ENCODE peak calls at places on chromosomes 3 and 15, in eight cellular contexts. One of them, this sample, is unnamed.

GRCh38 chr3:74613060-74613459 is 1.4 kb downstream of the CNTN3 start:
- DNase-seq in T-cell: no peak
- DNase-seq in GM06990: no peak
- DNase-seq in HCEC 1CT: no peak
- DNase-seq in vagina: no peak
- DNase-seq in A172: no peak
- DNase-seq in NCI-H1092 treated with DMSO at 0.1 percent for 48 hours: no peak
- DNase-seq in HFFc6: peak
- DNase-seq in this sample: no peak

GRCh38 chr15:22927761-22928160 is 52.4 kb downstream of the CYFIP1 start:
- DNase-seq in T-cell: no peak
- DNase-seq in vagina: no peak
- DNase-seq in HFFc6: no peak
- DNase-seq in GM06990: no peak
- DNase-seq in A172: no peak
- DNase-seq in HCEC 1CT: no peak
- DNase-seq in NCI-H1092 treated with DMSO at 0.1 percent for 48 hours: no peak
- DNase-seq in this sample: no peak

GRCh38 chr15:20345401-20345958 is 196.1 kb downstream of the GOLGA6L6 start:
- DNase-seq in A172: no peak
- DNase-seq in T-cell: no peak
- DNase-seq in GM06990: no peak
- DNase-seq in NCI-H1092 treated with DMSO at 0.1 percent for 48 hours: no peak
- DNase-seq in HCEC 1CT: no peak
- DNase-seq in vagina: peak
- DNase-seq in HFFc6: no peak
- DNase-seq in this sample: no peak

GRCh38 chr3:114706591-114707224 is 412.9 kb downstream of the TIGIT start:
- DNase-seq in NCI-H1092 treated with DMSO at 0.1 percent for 48 hours: no peak
- DNase-seq in HFFc6: peak
- DNase-seq in T-cell: no peak
- DNase-seq in HCEC 1CT: peak
- DNase-seq in A172: peak
- DNase-seq in vagina: no peak
- DNase-seq in GM06990: peak
- DNase-seq in this sample: no peak

GRCh38 chr3:165883866-165884478 is 46.7 kb upstream of the BCHE start:
- DNase-seq in GM06990: no peak
- DNase-seq in HCEC 1CT: peak
- DNase-seq in HFFc6: no peak
- DNase-seq in T-cell: no peak
- DNase-seq in NCI-H1092 treated with DMSO at 0.1 percent for 48 hours: no peak
- DNase-seq in vagina: no peak
- DNase-seq in A172: peak
- DNase-seq in this sample: no peak

GRCh38 chr15:57619746-57620145 is 28.0 kb downstream of the MYZAP start:
- DNase-seq in NCI-H1092 treated with DMSO at 0.1 percent for 48 hours: no peak
- DNase-seq in A172: no peak
- DNase-seq in HFFc6: no peak
- DNase-seq in T-cell: no peak
- DNase-seq in vagina: no peak
- DNase-seq in GM06990: no peak
- DNase-seq in HCEC 1CT: no peak
- DNase-seq in this sample: no peak

GRCh38 chr15:47817825-47818681 is 100.7 kb downstream of the SEMA6D start:
- DNase-seq in HFFc6: no peak
- DNase-seq in T-cell: no peak
- DNase-seq in NCI-H1092 treated with DMSO at 0.1 percent for 48 hours: no peak
- DNase-seq in HCEC 1CT: no peak
- DNase-seq in GM06990: no peak
- DNase-seq in vagina: no peak
- DNase-seq in A172: no peak
- DNase-seq in this sample: no peak

GRCh38 chr3:126992776-126993175 is 9.9 kb downstream of the PLXNA1 start:
- DNase-seq in HCEC 1CT: no peak
- DNase-seq in T-cell: no peak
- DNase-seq in A172: no peak
- DNase-seq in NCI-H1092 treated with DMSO at 0.1 percent for 48 hours: no peak
- DNase-seq in GM06990: no peak
- DNase-seq in vagina: no peak
- DNase-seq in HFFc6: no peak
- DNase-seq in this sample: no peak

GRCh38 chr3:187678869-187679268 is 8.7 kb upstream of the SST start:
- DNase-seq in T-cell: peak
- DNase-seq in HFFc6: peak
- DNase-seq in HCEC 1CT: peak
- DNase-seq in vagina: no peak
- DNase-seq in GM06990: no peak
- DNase-seq in A172: peak
- DNase-seq in NCI-H1092 treated with DMSO at 0.1 percent for 48 hours: peak
- DNase-seq in this sample: peak

GRCh38 chr3:123781571-123782275 is 102.4 kb downstream of the MYLK start:
- DNase-seq in NCI-H1092 treated with DMSO at 0.1 percent for 48 hours: no peak
- DNase-seq in T-cell: no peak
- DNase-seq in A172: no peak
- DNase-seq in HCEC 1CT: peak
- DNase-seq in vagina: no peak
- DNase-seq in HFFc6: peak
- DNase-seq in GM06990: no peak
- DNase-seq in this sample: no peak

GRCh38 chr15:87154771-87155170 is 1075.1 kb downstream of the AGBL1 start:
- DNase-seq in vagina: no peak
- DNase-seq in HFFc6: peak
- DNase-seq in T-cell: no peak
- DNase-seq in NCI-H1092 treated with DMSO at 0.1 percent for 48 hours: no peak
- DNase-seq in GM06990: no peak
- DNase-seq in A172: peak
- DNase-seq in HCEC 1CT: no peak
- DNase-seq in this sample: no peak

GRCh38 chr3:28936154-28936553 is 344.7 kb upstream of the RBMS3 start:
- DNase-seq in A172: no peak
- DNase-seq in vagina: no peak
- DNase-seq in GM06990: no peak
- DNase-seq in T-cell: no peak
- DNase-seq in NCI-H1092 treated with DMSO at 0.1 percent for 48 hours: no peak
- DNase-seq in HFFc6: no peak
- DNase-seq in HCEC 1CT: no peak
- DNase-seq in this sample: no peak

GRCh38 chr15:30924353-30924752 is 20.6 kb downstream of the FAN1 start:
- DNase-seq in HFFc6: peak
- DNase-seq in GM06990: no peak
- DNase-seq in A172: peak
- DNase-seq in HCEC 1CT: peak
- DNase-seq in vagina: no peak
- DNase-seq in NCI-H1092 treated with DMSO at 0.1 percent for 48 hours: no peak
- DNase-seq in T-cell: no peak
- DNase-seq in this sample: no peak

GRCh38 chr15:55407631-55407948 is 569 bp downstream of the CCPG1 start:
- DNase-seq in A172: peak
- DNase-seq in GM06990: no peak
- DNase-seq in HCEC 1CT: peak
- DNase-seq in HFFc6: peak
- DNase-seq in T-cell: no peak
- DNase-seq in vagina: no peak
- DNase-seq in NCI-H1092 treated with DMSO at 0.1 percent for 48 hours: peak
- DNase-seq in this sample: no peak